ENCODE peak calls at places on chromosomes 5 and 9, in six cellular contexts. R is ovary, V is right lobe of liver, W is Karpas-422, I is upper lobe of left lung, B is mammary epithelial cell. Y is an unnamed sample.

GRCh38 chr5:150511641-150512367 is 3.9 kb downstream of the NDST1 start:
- DNase-seq in R (peak; percentile 56), V (peak; percentile 54), W (no peak), I (peak; percentile 49), B (peak; percentile 74), Y (peak; percentile 72)

GRCh38 chr9:71681708-71682268 is 86.5 kb downstream of the CEMIP2 start:
- DNase-seq in R (no peak), V (no peak), W (no peak), I (no peak), B (peak; percentile 66), Y (no peak)

GRCh38 chr5:80406980-80407734 is 707 bp upstream of the ZFYVE16 start:
- DNase-seq in R (peak; percentile 77), V (peak; percentile 49), W (peak; percentile 47), I (peak; percentile 46), B (peak; percentile 12), Y (peak; percentile 36)

GRCh38 chr9:36284226-36284625 is 26.0 kb upstream of the GNE start:
- DNase-seq in R (no peak), V (no peak), W (no peak), I (no peak), B (peak; percentile 76), Y (no peak)

GRCh38 chr5:35198096-35198495 is 32.2 kb downstream of the PRLR start:
- DNase-seq in R (peak; percentile 56), V (peak; percentile 83), W (no peak), I (no peak), B (no peak), Y (peak; percentile 78)

GRCh38 chr9:81717747-81718077 is 28.4 kb upstream of the TLE1 start:
- DNase-seq in R (no peak), V (no peak), W (no peak), I (no peak), B (peak; percentile 50), Y (no peak)

GRCh38 chr5:123207852-123208251 is 118.8 kb downstream of the PRDM6 start:
- DNase-seq in R (no peak), V (no peak), W (no peak), I (no peak), B (no peak), Y (no peak)

GRCh38 chr9:126442636-126443035 is 116.0 kb downstream of the MVB12B start:
- DNase-seq in R (no peak), V (no peak), W (no peak), I (no peak), B (no peak), Y (no peak)

GRCh38 chr5:42587056-42587723 is 164.0 kb downstream of the GHR start:
- DNase-seq in R (no peak), V (no peak), W (peak; percentile 21), I (no peak), B (no peak), Y (no peak)

GRCh38 chr5:134019636-134020035 is 14.9 kb upstream of the VDAC1 start:
- DNase-seq in R (no peak), V (no peak), W (no peak), I (no peak), B (no peak), Y (no peak)

GRCh38 chr9:37408933-37409710 is 13.4 kb upstream of the GRHPR start:
- DNase-seq in R (no peak), V (no peak), W (peak; percentile 99), I (peak; percentile 60), B (no peak), Y (no peak)

GRCh38 chr9:99824378-99825157 is 2.9 kb downstream of the NR4A3 start:
- DNase-seq in R (peak; percentile 59), V (peak; percentile 47), W (peak; percentile 78), I (peak; percentile 88), B (no peak), Y (peak; percentile 59)

GRCh38 chr9:137462396-137463193 is 3.5 kb upstream of the NSMF start:
- DNase-seq in R (peak; percentile 19), V (peak; percentile 22), W (no peak), I (peak; percentile 59), B (no peak), Y (peak; percentile 51)

GRCh38 chr9:136012651-136013050 is 51.5 kb upstream of the UBAC1 start:
- DNase-seq in R (peak; percentile 55), V (peak; percentile 34), W (peak; percentile 94), I (peak; percentile 87), B (no peak), Y (peak; percentile 59)

GRCh38 chr9:137037483-137037882 is 5.6 kb upstream of the FUT7 start:
- DNase-seq in R (no peak), V (no peak), W (no peak), I (no peak), B (no peak), Y (no peak)

GRCh38 chr5:93800988-93801811 is 59.8 kb upstream of the POU5F2 start:
- DNase-seq in R (no peak), V (no peak), W (peak; percentile 78), I (no peak), B (peak; percentile 65), Y (peak; percentile 13)

GRCh38 chr5:134527961-134528424 is 2.5 kb downstream of the JADE2 start:
- DNase-seq in R (no peak), V (peak; percentile 32), W (no peak), I (no peak), B (no peak), Y (peak; percentile 55)

GRCh38 chr5:34673463-34674125 is 17.5 kb downstream of the RAI14 start:
- DNase-seq in R (no peak), V (no peak), W (no peak), I (no peak), B (no peak), Y (no peak)

GRCh38 chr5:147093138-147093537 is 141.7 kb upstream of the STK32A start:
- DNase-seq in R (no peak), V (no peak), W (no peak), I (no peak), B (peak; percentile 36), Y (no peak)

GRCh38 chr9:70668751-70669150 is 254.3 kb upstream of the KLF9 start:
- DNase-seq in R (no peak), V (no peak), W (no peak), I (no peak), B (peak; percentile 12), Y (no peak)

GRCh38 chr9:16119861-16120641 is 567.2 kb downstream of the CCDC171 start:
- DNase-seq in R (no peak), V (no peak), W (no peak), I (no peak), B (peak; percentile 25), Y (no peak)

GRCh38 chr5:55932700-55933099 is 62.1 kb downstream of the IL6ST start:
- DNase-seq in R (no peak), V (no peak), W (no peak), I (no peak), B (no peak), Y (no peak)

GRCh38 chr9:134814598-134815215 is 65.9 kb upstream of the FCN2 start:
- DNase-seq in R (no peak), V (no peak), W (no peak), I (peak; percentile 52), B (peak; percentile 9), Y (no peak)

GRCh38 chr5:31901807-31902530 is 263.0 kb downstream of the PDZD2 start:
- DNase-seq in R (no peak), V (no peak), W (no peak), I (no peak), B (peak; percentile 46), Y (no peak)

DNA sequence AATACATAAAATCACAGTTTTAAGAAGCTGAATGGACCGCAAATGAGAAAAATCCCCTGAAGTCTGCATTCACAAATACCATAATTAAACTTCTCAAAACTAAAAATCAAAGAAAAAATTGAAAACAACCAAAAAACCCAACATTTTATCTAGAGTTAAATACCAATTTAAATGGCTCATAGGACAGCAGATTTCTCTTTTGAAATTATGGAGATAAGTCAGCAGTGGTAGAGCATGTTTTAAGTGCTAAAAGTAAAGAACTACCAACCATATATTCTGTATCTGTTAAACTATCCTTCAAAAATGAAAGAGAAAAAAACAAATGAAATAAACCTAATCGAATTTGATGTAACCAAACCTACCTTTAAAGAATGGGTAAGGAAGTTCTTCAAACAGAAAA is 862.8 kb downstream of the TAF11L14 start:
- DNase-seq in R (no peak), V (no peak), W (no peak), I (no peak), B (no peak), Y (no peak)
- H3K4me1 ChIP-seq in R (no peaks in the 10 kb centered on the region), V (no peaks in the 10 kb centered on the region), W (no peaks in the 10 kb centered on the region), I (no peaks in the 10 kb centered on the region), B (no peaks in the 10 kb centered on the region), Y (no peaks in the 10 kb centered on the region)

DNA sequence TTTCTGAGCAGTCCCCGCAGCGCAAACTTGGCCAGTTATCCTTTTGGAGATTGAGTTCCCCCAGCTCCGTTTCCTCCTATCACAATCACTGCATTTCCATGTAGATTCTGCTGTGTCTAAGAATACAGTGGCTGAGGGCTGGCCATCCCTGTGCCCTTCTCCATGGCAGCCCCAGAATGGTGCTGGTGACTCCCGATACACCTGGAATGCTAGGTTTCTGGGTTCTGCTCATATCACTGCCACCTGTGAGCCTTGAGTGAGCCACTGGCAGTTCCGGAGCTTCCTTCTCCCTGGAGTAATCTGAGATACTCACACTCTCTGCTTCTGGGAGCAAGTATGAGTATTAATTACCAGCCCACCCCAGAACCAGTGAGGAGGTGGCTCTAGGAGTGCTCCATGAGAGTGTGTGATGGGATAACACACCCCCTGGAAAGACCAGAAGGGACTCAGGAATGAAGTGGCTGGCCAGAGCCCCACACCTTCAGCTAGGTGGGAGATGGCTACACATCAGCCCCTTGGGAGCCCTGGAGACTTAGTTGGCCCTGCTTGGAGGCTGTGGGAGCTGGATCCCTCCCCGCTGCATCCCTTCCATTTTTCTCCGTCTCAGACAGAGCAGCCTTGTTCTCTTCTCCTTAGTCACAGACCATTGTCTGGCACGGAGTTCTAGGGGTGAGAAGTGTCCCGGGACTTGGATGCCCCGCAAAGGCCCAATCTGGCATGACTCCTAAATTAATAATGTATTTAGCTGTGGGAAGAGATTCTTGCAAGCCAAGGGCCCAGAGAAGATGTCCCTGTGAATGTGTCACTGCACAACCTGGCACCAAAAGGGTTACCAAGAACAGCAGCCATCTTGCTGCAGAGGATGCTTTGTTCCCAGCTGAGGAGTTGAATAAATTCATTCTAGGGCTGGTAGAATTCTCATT is 4.9 kb downstream of the PCDHGC5 start:
- DNase-seq in R (no peak), V (no peak), W (no peak), I (no peak), B (peak; percentile 54), Y (no peak)
- H3K4me3 ChIP-seq in R (no peak overlapping the region), V (no peak overlapping the region), W (no peak overlapping the region), I (no peak overlapping the region), B (no peak overlapping the region), Y (no peak overlapping the region)

GRCh38 chr5:173940269-173940668 is 48.7 kb upstream of the C5orf47 start:
- DNase-seq in R (no peak), V (no peak), W (no peak), I (no peak), B (no peak), Y (no peak)
- H3K27ac ChIP-seq in R (no peak overlapping the region), V (no peak overlapping the region), W (no peak overlapping the region), I (no peak overlapping the region), B (no peak overlapping the region), Y (peak overlapping the region; percentile 65)

GRCh38 chr9:92711844-92712243 is 41.9 kb upstream of the IPPK start:
- DNase-seq in R (no peak), V (no peak), W (no peak), I (no peak), B (no peak), Y (no peak)

GRCh38 chr9:92711146-92711545 is 41.2 kb upstream of the IPPK start:
- DNase-seq in R (no peak), V (no peak), W (no peak), I (no peak), B (no peak), Y (no peak)

GRCh38 chr9:92713528-92713927 is 43.6 kb upstream of the IPPK start:
- DNase-seq in R (no peak), V (no peak), W (no peak), I (no peak), B (no peak), Y (no peak)

GRCh38 chr9:92714016-92714415 is 44.1 kb upstream of the IPPK start:
- DNase-seq in R (no peak), V (no peak), W (no peak), I (no peak), B (no peak), Y (no peak)

GRCh38 chr9:92712767-92713166 is 42.8 kb upstream of the IPPK start:
- DNase-seq in R (no peak), V (no peak), W (no peak), I (no peak), B (no peak), Y (no peak)
- H3K4me1 ChIP-seq in R (peaks cover 6% of the 10 kb centered on the region), V (no peaks in the 10 kb centered on the region), W (peaks cover 31% of the 10 kb centered on the region), I (peaks cover 13% of the 10 kb centered on the region), B (peaks cover 55% of the 10 kb centered on the region), Y (no peaks in the 10 kb centered on the region)

Y was measured in psoas muscle.